ENCODE peak calls at places on chromosomes 11 and 22, in nine cellular contexts. C is HuH-7.5; G is stimulated activated CD8-positive, alpha-beta memory T cell treated with anti-CD3 and anti-CD28 coated beads, Interleukin-7, amount 100 ng/mL, for 1 hour; P is WTC11; W is NCI-H748 treated with DMSO at 0.1 percent for 48 hours; K is activated CD4-positive, CD25-positive, alpha-beta regulatory T cell; E is CD8-positive, alpha-beta T cell; Q is left cardiac atrium; B is NT2/D1. F is an unnamed sample.

GRCh38 chr11:103596323-103596722 is 440.1 kb upstream of the DDI1 start:
- DNase-seq in B (no peak), C (no peak), P (no peak), G (no peak), Q (no peak), W (peak; percentile 86), E (no peak), K (no peak), F (no peak)

GRCh38 chr11:120271672-120272071 is 31.7 kb downstream of the POU2F3 start:
- DNase-seq in B (no peak), W (no peak), E (no peak), Q (no peak), K (no peak), G (no peak), P (no peak), C (no peak), F (no peak)

GRCh38 chr11:107653077-107653476 is 58.8 kb downstream of the SLN start:
- DNase-seq in Q (no peak), G (no peak), W (no peak), B (no peak), C (no peak), K (no peak), P (no peak), E (no peak), F (no peak)

GRCh38 chr11:43212279-43212678 is 99.5 kb upstream of the API5 start:
- DNase-seq in Q (no peak), C (no peak), W (no peak), P (peak; percentile 65), G (no peak), E (no peak), B (peak; percentile 47), K (no peak), F (no peak)

GRCh38 chr22:42820075-42820763 is 36.9 kb downstream of the ARFGAP3 start:
- DNase-seq in K (no peak), C (no peak), E (no peak), P (no peak), W (peak; percentile 42), Q (no peak), B (no peak), G (no peak), F (no peak)

GRCh38 chr11:123047947-123048293 is 14.0 kb downstream of the HSPA8 start:
- DNase-seq in G (no peak), W (no peak), B (no peak), E (no peak), C (no peak), P (no peak), Q (no peak), K (no peak), F (no peak)

GRCh38 chr22:44274918-44275665 is 37.7 kb downstream of the SHISAL1 start:
- DNase-seq in C (no peak), Q (no peak), W (no peak), P (peak; percentile 6), G (no peak), B (no peak), E (no peak), K (no peak), F (no peak)

GRCh38 chr11:17703951-17704350 is 15.4 kb upstream of the MYOD1 start:
- DNase-seq in W (no peak), C (no peak), Q (no peak), P (no peak), B (no peak), G (no peak), K (no peak), E (no peak), F (no peak)

GRCh38 chr11:46465683-46466082 is 74.1 kb upstream of the CHRM4 start:
- DNase-seq in G (no peak), C (no peak), Q (no peak), W (no peak), P (no peak), E (no peak), K (no peak), B (no peak), F (no peak)

F was measured in D721Med.